ENCODE peak calls at places on chromosomes 6 and 20, in five cellular contexts. D, K, X, B and S are unnamed samples.

GRCh38 chr6:139395371-139395770 is 20.9 kb upstream of the CITED2 start:
- DNase-seq in D (no peak), K (no peak), X (no peak), B (no peak), S (no peak)

GRCh38 chr20:32945710-32946221 is 58.5 kb downstream of the SUN5 start:
- DNase-seq in D (peak), K (no peak), X (no peak), B (peak), S (peak)

GRCh38 chr6:79134699-79135474 is 56.8 kb upstream of the PHIP start:
- DNase-seq in D (no peak), K (no peak), X (no peak), B (no peak), S (no peak)

GRCh38 chr6:79833806-79834205 is 113.5 kb downstream of the ELOVL4 start:
- DNase-seq in D (no peak), K (no peak), X (no peak), B (no peak), S (no peak)

GRCh38 chr20:15708984-15709598 is 864.2 kb downstream of the KIF16B start:
- DNase-seq in D (peak), K (no peak), X (peak), B (peak), S (peak)

GRCh38 chr6:64037421-64037820 is 401.8 kb downstream of the PHF3 start:
- DNase-seq in D (no peak), K (no peak), X (no peak), B (no peak), S (no peak)

GRCh38 chr20:4944518-4944917 is 56.8 kb downstream of the SLC23A2 start:
- DNase-seq in D (no peak), K (no peak), X (no peak), B (no peak), S (no peak)

GRCh38 chr20:44970243-44970757 is 4.0 kb downstream of the STK4 start:
- DNase-seq in D (no peak), K (no peak), X (no peak), B (no peak), S (no peak)

GRCh38 chr20:1467082-1467354 is 369 bp upstream of the NSFL1C start:
- DNase-seq in D (no peak), K (no peak), X (no peak), B (no peak), S (no peak)

GRCh38 chr20:5784735-5785134 is 34.5 kb downstream of the SHLD1 start:
- DNase-seq in D (no peak), K (no peak), X (peak), B (no peak), S (no peak)

GRCh38 chr6:56890066-56890465 is 64.8 kb upstream of the BEND6 start:
- DNase-seq in D (no peak), K (no peak), X (no peak), B (no peak), S (no peak)

GRCh38 chr20:37704955-37705354 is 11.1 kb downstream of the CTNNBL1 start:
- DNase-seq in D (no peak), K (no peak), X (no peak), B (no peak), S (no peak)

GRCh38 chr6:162952343-162952871 is 224.6 kb downstream of the PACRG start:
- DNase-seq in D (no peak), K (no peak), X (no peak), B (peak), S (no peak)

GRCh38 chr6:30167101-30167500 is 3.8 kb downstream of the TRIM15 start:
- DNase-seq in D (no peak), K (no peak), X (no peak), B (no peak), S (no peak)

GRCh38 chr6:166056637-166057036 is 111.0 kb downstream of the TBXT start:
- DNase-seq in D (no peak), K (no peak), X (no peak), B (no peak), S (no peak)

DNA sequence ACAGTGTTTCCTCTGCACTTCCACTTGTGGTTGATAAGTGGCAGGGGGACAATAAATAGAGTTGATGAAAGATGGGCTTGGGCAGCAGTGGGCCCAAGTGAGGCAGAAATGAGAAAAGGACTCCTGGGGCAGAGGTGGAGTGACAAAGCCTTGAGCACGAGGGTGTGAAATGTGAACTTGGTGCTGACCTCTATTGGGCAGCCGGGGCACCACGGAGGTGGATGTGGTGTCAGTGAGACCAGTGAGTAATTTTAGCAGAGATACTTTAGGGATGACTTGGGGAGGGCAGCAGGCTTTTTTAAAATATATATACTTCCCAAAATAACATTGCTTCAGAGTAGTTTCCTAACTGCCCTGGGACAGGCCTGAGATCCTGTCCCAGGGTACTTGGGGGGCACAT is 30.6 kb upstream of the MYLK2 start:
- DNase-seq in D (peak), K (no peak), X (no peak), B (no peak), S (peak)
- TF ChIP-seq CTCF in D (peak), K (no peak), X (peak), B (peak), S (no peak)

DNA sequence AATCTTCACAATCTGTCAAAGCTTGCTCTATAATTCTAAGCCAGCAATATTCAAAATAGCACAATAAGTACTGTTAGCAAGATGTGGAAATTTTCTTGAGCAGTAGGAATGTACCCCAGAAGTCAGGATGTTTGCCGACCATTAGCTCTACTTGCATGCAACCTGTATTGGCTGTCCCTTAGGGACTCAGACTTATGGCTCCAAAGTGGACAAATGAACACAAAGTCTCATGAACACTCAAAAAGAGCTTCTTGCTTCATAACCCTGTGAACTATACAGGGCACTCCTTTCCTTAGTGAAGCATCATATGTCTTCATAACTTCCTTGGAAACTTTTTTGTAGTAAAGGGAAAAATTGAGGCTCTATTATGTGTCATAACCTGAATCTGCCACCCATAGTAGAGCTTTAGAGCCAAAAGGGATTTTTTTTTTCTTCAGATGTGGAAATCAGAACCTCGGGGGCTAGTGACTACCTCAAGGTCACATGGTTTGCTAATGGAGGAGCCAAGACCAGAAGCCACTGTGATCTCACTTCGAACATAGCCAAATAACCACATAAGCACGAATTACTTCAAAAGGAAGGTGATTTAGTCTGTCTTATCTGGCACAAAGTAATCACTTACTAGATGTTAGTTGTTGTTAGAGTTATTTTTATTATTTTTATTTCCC is 54.6 kb downstream of the ADGRG6 start:
- DNase-seq in D (no peak), K (no peak), X (no peak), B (no peak), S (no peak)
- TF ChIP-seq MAX in D (no peak), K (no peak), X (no peak), B (no peak), S (no peak)

DNA sequence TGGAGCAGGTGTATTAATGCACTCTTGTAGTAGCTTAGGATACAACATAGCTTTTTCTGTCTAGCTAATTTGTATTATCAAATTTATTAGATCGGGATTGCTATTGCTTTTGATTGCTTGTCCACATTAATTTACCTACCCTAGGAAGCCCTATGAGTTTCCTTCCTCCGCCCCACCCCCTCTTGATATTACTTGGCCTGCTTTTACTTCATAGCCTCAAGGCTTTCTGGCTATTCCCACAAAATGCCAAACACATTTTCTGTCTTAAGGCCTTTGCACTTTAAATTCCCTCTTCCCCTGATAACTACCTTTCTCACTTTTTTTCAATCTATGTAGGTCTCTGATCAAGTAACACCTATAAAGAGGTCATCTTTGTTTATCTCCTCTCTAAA is 99.1 kb upstream of the PRSS16 start:
- DNase-seq in D (no peak), K (no peak), X (no peak), B (no peak), S (no peak)
- H3K4me3 ChIP-seq in D (no peak), K (no peak), X (peak), B (no peak), S (peak)

GRCh38 chr6:104483225-104483834 is 376.4 kb downstream of the HACE1 start:
- DNase-seq in D (no peak), K (no peak), X (no peak), B (peak), S (peak)
- TF ChIP-seq CTCF in D (peak), K (peak), X (no peak), B (peak), S (peak)

GRCh38 chr6:126773122-126773805 is 345.2 kb upstream of the RSPO3 start:
- DNase-seq in D (no peak), K (no peak), X (no peak), B (no peak), S (no peak)
- TF ChIP-seq MAX in D (no peak), K (no peak), X (no peak), B (no peak), S (no peak)

GRCh38 chr6:90193359-90193758 is 103.3 kb downstream of the BACH2 start:
- DNase-seq in D (no peak), K (no peak), X (no peak), B (no peak), S (no peak)

GRCh38 chr6:90192857-90193256 is 103.8 kb downstream of the BACH2 start:
- DNase-seq in D (no peak), K (no peak), X (no peak), B (no peak), S (no peak)

GRCh38 chr6:90197854-90198496 is 98.7 kb downstream of the BACH2 start:
- DNase-seq in D (no peak), K (no peak), X (no peak), B (no peak), S (peak)

GRCh38 chr6:90194371-90194841 is 102.2 kb downstream of the BACH2 start:
- DNase-seq in D (no peak), K (no peak), X (no peak), B (peak), S (no peak)

DNA sequence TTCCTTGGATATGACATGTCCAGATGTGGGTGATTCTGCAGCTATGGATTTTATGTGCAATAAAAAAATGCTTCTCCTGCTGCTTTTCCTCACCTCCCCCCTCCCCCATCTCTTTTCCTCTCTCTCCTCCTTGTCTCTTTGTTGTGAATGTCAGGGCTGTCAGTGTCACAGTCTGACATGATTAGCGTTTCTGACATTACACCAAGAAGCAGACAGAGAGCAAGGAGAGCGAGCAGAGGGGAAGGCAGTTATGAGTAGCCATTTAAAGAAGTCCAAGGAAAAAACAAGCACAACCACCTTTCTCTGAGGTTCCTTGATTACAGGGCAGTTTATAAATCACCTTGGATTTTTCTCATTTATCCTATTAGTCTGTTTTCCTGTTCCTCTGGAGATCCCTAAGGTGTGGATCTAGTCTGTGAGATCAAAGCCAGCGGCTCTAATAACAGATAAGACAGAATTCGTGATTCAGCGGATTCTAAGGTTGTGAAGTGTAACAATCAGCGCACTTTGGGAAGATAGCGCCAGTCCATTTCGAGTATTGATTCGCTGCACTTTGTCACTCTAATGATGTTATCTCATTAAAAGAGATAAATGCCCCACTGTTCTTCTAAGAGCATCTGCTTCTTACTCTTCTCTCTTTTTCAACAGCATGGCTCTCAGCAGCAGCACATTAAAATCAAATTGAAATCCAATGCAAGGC is 101.4 kb downstream of the BACH2 start:
- DNase-seq in D (no peak), K (no peak), X (no peak), B (peak), S (no peak)
- H3K4me3 ChIP-seq in D (no peak), K (no peak), X (no peak), B (no peak), S (no peak)

GRCh38 chr6:74347161-74347560 is 651.2 kb downstream of the CD109 start:
- DNase-seq in D (no peak), K (no peak), X (no peak), B (no peak), S (no peak)

GRCh38 chr6:74343804-74344203 is 647.8 kb downstream of the CD109 start:
- DNase-seq in D (peak), K (no peak), X (no peak), B (peak), S (no peak)
- TF ChIP-seq CTCF in D (peak), K (no peak), X (no peak), B (peak), S (no peak)

DNA sequence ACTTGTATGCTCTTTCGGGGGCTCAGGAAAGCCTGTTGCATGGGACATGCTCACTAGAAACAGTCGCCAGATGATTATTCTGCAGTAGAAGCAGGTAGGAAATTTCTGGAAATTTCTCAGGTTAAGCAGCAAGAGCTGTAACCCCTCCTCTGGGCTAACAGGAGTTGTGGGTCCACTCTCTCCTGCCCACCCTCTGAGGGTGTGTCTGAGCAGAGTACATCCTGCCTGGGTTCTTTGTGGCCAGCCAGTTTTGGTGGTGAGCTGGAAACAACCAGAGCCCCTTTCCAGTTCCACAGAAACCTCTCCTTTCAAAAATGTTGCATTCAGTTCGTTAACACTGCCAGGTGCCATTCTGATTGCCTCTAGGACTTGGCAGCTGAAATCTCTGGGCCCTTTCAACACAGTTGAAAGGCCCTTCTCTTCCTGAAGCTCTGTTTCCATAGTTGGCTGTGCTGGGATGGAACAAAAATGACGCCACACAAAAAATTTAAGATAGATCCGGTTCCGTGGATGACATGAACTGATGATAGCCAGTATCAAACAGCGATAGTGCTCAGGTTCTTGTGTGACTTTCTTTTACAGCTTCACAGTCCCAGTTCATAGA is 38.5 kb downstream of the PLCG1 start:
- DNase-seq in D (no peak), K (no peak), X (no peak), B (no peak), S (no peak)
- TF ChIP-seq MAX in D (no peak), K (no peak), X (no peak), B (no peak), S (no peak)

DNA sequence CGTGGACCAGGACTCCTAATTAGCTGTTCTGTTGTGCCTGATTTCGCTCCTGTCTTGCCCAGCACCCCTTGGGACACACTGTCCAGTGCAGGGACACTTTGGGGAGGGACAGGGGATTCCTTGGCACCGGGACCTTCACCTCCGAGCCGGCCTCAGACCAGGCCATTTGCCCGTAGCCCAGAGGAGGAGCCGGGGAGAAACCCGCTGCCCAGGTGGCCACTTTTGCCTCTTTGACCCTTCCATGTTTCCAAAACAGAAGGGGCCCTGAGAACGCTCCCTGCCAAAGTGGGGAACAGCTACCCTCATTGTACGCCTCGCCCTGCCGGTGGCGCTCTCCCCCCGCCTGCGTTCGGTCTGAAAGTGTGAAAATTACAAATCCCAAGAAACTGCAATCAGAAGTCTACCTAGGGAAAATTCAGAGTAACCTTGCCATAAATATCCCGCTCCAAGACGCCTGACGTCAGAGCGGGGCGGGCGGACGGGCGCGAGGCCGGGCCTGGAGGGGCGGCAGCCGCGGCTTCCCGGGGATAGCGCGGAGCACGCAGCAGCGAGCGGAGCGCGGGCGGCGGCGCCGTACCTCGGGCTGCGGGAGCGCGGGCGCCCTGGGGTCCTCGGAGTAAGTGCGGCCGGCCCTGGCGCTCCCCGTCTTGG is at the start of gene DAAM2:
- DNase-seq in D (no peak), K (no peak), X (no peak), B (peak), S (no peak)
- H3K4me3 ChIP-seq in D (peak), K (no peak), X (no peak), B (peak), S (no peak)